ENCODE peak calls at places on chromosomes 2 and 18, in six cellular contexts. C is stimulated activated CD4-positive, alpha-beta T cell treated with anti-CD3 and anti-CD28 coated beads, Interleukin-15, amount 100 ng/mL, for 1 hour; A is upper lobe of right lung; H is HT1080; Y is CD4-positive, alpha-beta memory T cell; N is ovary. R is an unnamed sample.

GRCh38 chr18:8858888-8859511 is 153.6 kb downstream of the MTCL1 start:
- DNase-seq in C (no peak), A (no peak), H (peak), Y (no peak), N (no peak), R (peak)

GRCh38 chr2:234989183-234989701 is 37.4 kb downstream of the SH3BP4 start:
- DNase-seq in C (no peak), A (peak), H (peak), Y (no peak), N (peak), R (peak)

GRCh38 chr2:176129013-176129796 is at the start of gene HOXD8:
- DNase-seq in C (no peak), A (peak), H (peak), Y (no peak), N (peak), R (no peak)

GRCh38 chr2:197304556-197305011 is 6.0 kb downstream of the ANKRD44 start:
- DNase-seq in C (no peak), A (no peak), H (no peak), Y (no peak), N (no peak), R (peak)

GRCh38 chr2:182522428-182522896 is 95.6 kb upstream of the PDE1A start:
- DNase-seq in C (no peak), A (no peak), H (no peak), Y (peak), N (no peak), R (no peak)

GRCh38 chr2:51194656-51195055 is 162.7 kb upstream of the NRXN1 start:
- DNase-seq in C (no peak), A (no peak), H (no peak), Y (no peak), N (no peak), R (no peak)

GRCh38 chr2:20551231-20551944 is 99.5 kb downstream of the HS1BP3 start:
- DNase-seq in C (no peak), A (no peak), H (no peak), Y (no peak), N (no peak), R (no peak)

GRCh38 chr2:98734823-98735260 is 3.9 kb upstream of the MGAT4A start:
- DNase-seq in C (no peak), A (no peak), H (no peak), Y (no peak), N (no peak), R (no peak)

GRCh38 chr2:42979870-42980763 is 187.7 kb upstream of the HAAO start:
- DNase-seq in C (no peak), A (peak), H (no peak), Y (no peak), N (peak), R (no peak)

GRCh38 chr2:223107825-223108224 is 55.8 kb downstream of the KCNE4 start:
- DNase-seq in C (no peak), A (no peak), H (no peak), Y (no peak), N (no peak), R (no peak)

GRCh38 chr18:11983592-11983991 is 2.3 kb downstream of the IMPA2 start:
- DNase-seq in C (no peak), A (no peak), H (no peak), Y (no peak), N (no peak), R (no peak)

GRCh38 chr2:107001081-107001480 is 115.1 kb upstream of the ST6GAL2 start:
- DNase-seq in C (no peak), A (no peak), H (no peak), Y (no peak), N (no peak), R (no peak)

GRCh38 chr18:48774941-48775340 is 175.8 kb downstream of the SMAD7 start:
- DNase-seq in C (no peak), A (no peak), H (no peak), Y (no peak), N (no peak), R (no peak)

GRCh38 chr2:207530160-207531023 is 630 bp downstream of the CREB1 start:
- DNase-seq in C (peak), A (peak), H (peak), Y (peak), N (peak), R (peak)

GRCh38 chr2:9110893-9111569 is 95.6 kb upstream of the ASAP2 start:
- DNase-seq in C (no peak), A (no peak), H (peak), Y (no peak), N (no peak), R (peak)

GRCh38 chr18:63844254-63844653 is 43.3 kb upstream of the SERPINB2 start:
- DNase-seq in C (no peak), A (no peak), H (peak), Y (no peak), N (no peak), R (peak)

GRCh38 chr2:55992465-55992864 is 68.9 kb upstream of the EFEMP1 start:
- DNase-seq in C (no peak), A (no peak), H (peak), Y (no peak), N (peak), R (peak)

GRCh38 chr2:238106698-238107524 is 6.8 kb downstream of the ESPNL start:
- DNase-seq in C (no peak), A (peak), H (peak), Y (no peak), N (peak), R (peak)

GRCh38 chr2:174683392-174683759 is 80.9 kb downstream of the CHRNA1 start:
- DNase-seq in C (no peak), A (no peak), H (peak), Y (no peak), N (peak), R (no peak)

GRCh38 chr18:26532367-26533340 is 15.7 kb downstream of the KCTD1 start:
- DNase-seq in C (no peak), A (no peak), H (peak), Y (no peak), N (no peak), R (no peak)

GRCh38 chr18:48486762-48487161 is 52.1 kb upstream of the CTIF start:
- DNase-seq in C (no peak), A (no peak), H (no peak), Y (no peak), N (no peak), R (peak)